ENCODE peak calls at places on chromosomes 7 and 10, in nine cellular contexts. G is activated CD8-positive, alpha-beta memory T cell treated with anti-CD3 and anti-CD28 coated beads for 1 hour; A is stimulated activated naive B cell treated with anti-CD40 and anti-IgM and Interleukin-4, amounts not matched to agents 10 μg/mL and 1 μg/mL and 100 μg/mL, for 72 hours; H is ovary; S is NCI-H2029 treated with DMSO at 0.1 percent for 48 hours; L is stimulated activated CD4-positive, alpha-beta T cell treated with anti-CD3 and anti-CD28 coated beads, Interleukin-2, amount 100 ng/mL, for 48 hours; I is RWPE1; U is effector CD4-positive, alpha-beta T cell; O is HFFc6. B is an unnamed sample.

GRCh38 chr10:114094795-114095194 is 51.1 kb downstream of the ADRB1 start:
- DNase-seq in G (no peak), A (peak; percentile 43), H (no peak), S (no peak), L (no peak), I (no peak), U (no peak), O (no peak), B (no peak)

GRCh38 chr10:74008212-74008731 is 10.4 kb downstream of the VCL start:
- DNase-seq in G (no peak), A (no peak), H (no peak), S (no peak), L (no peak), I (no peak), U (no peak), O (peak; percentile 95), B (no peak)

GRCh38 chr10:61438141-61438984 is 14.8 kb downstream of the TMEM26 start:
- DNase-seq in G (no peak), A (no peak), H (no peak), S (no peak), L (no peak), I (no peak), U (no peak), O (peak; percentile 35), B (no peak)

GRCh38 chr7:44215531-44215930 is 14.8 kb downstream of the YKT6 start:
- DNase-seq in G (no peak), A (no peak), H (peak; percentile 25), S (no peak), L (no peak), I (no peak), U (no peak), O (no peak), B (no peak)

GRCh38 chr7:55271069-55271468 is 94.1 kb upstream of the LANCL2 start:
- DNase-seq in G (no peak), A (no peak), H (no peak), S (no peak), L (no peak), I (no peak), U (no peak), O (no peak), B (no peak)

GRCh38 chr7:66187894-66188293 is 17.2 kb upstream of the TPST1 start:
- DNase-seq in G (no peak), A (no peak), H (no peak), S (no peak), L (no peak), I (no peak), U (no peak), O (peak; percentile 39), B (no peak)

GRCh38 chr7:159218216-159219006 is 73.7 kb upstream of the VIPR2 start:
- DNase-seq in G (no peak), A (no peak), H (no peak), S (no peak), L (no peak), I (no peak), U (no peak), O (no peak), B (no peak)

GRCh38 chr10:11756766-11757315 is 14.7 kb downstream of the ECHDC3 start:
- DNase-seq in G (no peak), A (no peak), H (no peak), S (no peak), L (no peak), I (no peak), U (no peak), O (no peak), B (no peak)

GRCh38 chr7:94264756-94265155 is 129.9 kb upstream of the COL1A2 start:
- DNase-seq in G (no peak), A (no peak), H (no peak), S (no peak), L (no peak), I (no peak), U (no peak), O (no peak), B (no peak)

GRCh38 chr10:99540673-99541531 is 8.2 kb downstream of the NKX2-3 start:
- DNase-seq in G (no peak), A (no peak), H (no peak), S (no peak), L (no peak), I (peak; percentile 65), U (no peak), O (no peak), B (no peak)

GRCh38 chr7:92930404-92930803 is 94.0 kb upstream of the CDK6 start:
- DNase-seq in G (no peak), A (no peak), H (no peak), S (no peak), L (no peak), I (no peak), U (no peak), O (no peak), B (no peak)

B was measured in activated naive CD4-positive, alpha-beta T cell treated with anti-CD3 and anti-CD28 coated beads for 36 hours.